ENCODE peak calls at places on chromosomes 1 and 21, in four cellular contexts. One of them, this sample, is unnamed. For H3K9me3 and H3K4me1, the result is how much of the 10 kb centered on the place peaks cover.

GRCh38 chr1:110218739-110219138 is 8.6 kb downstream of the KCNC4 start:
- DNase-seq in uterus: no peak
- DNase-seq in tibial nerve: no peak
- DNase-seq in transverse colon: no peak
- DNase-seq in this sample: no peak

GRCh38 chr1:19473119-19473518 is 12.2 kb downstream of the CAPZB start:
- DNase-seq in tibial nerve: no peak
- DNase-seq in transverse colon: no peak
- DNase-seq in uterus: no peak
- DNase-seq in this sample: no peak

GRCh38 chr1:205665216-205665757 is 15.0 kb downstream of the SLC45A3 start:
- DNase-seq in uterus: no peak
- DNase-seq in transverse colon: no peak
- DNase-seq in tibial nerve: no peak
- DNase-seq in this sample: no peak

GRCh38 chr1:156413310-156414246 is 44.6 kb downstream of the RHBG start:
- DNase-seq in tibial nerve: no peak
- DNase-seq in transverse colon: no peak
- DNase-seq in uterus: no peak
- DNase-seq in this sample: no peak

GRCh38 chr1:108043712-108044111 is 78.7 kb upstream of the VAV3 start:
- DNase-seq in tibial nerve: no peak
- DNase-seq in uterus: no peak
- DNase-seq in transverse colon: no peak
- DNase-seq in this sample: no peak

GRCh38 chr1:167054946-167055630 is 35.1 kb downstream of the GPA33 start:
- DNase-seq in transverse colon: no peak
- DNase-seq in uterus: no peak
- DNase-seq in tibial nerve: no peak
- DNase-seq in this sample: no peak

GRCh38 chr1:227242811-227243682 is 75.2 kb downstream of the CDC42BPA start:
- DNase-seq in tibial nerve: no peak
- DNase-seq in transverse colon: no peak
- DNase-seq in uterus: no peak
- DNase-seq in this sample: no peak

GRCh38 chr1:29739176-29739575 is 502.9 kb downstream of the PTPRU start:
- DNase-seq in tibial nerve: no peak
- DNase-seq in transverse colon: no peak
- DNase-seq in uterus: no peak
- DNase-seq in this sample: no peak

GRCh38 chr1:220887868-220888664 is 8.8 kb downstream of the HLX start:
- DNase-seq in uterus: no peak
- DNase-seq in tibial nerve: no peak
- DNase-seq in transverse colon: no peak
- DNase-seq in this sample: no peak

GRCh38 chr1:228471762-228472398 is 15.3 kb upstream of the RNF187 start:
- DNase-seq in transverse colon: no peak
- DNase-seq in uterus: no peak
- DNase-seq in tibial nerve: no peak
- DNase-seq in this sample: no peak

GRCh38 chr1:2529776-2530500 is at the start of gene HES5:
- DNase-seq in uterus: no peak
- DNase-seq in tibial nerve: no peak
- DNase-seq in transverse colon: peak
- DNase-seq in this sample: no peak

GRCh38 chr1:25255711-25256577 is 8.7 kb upstream of the RSRP1 start:
- DNase-seq in uterus: no peak
- DNase-seq in tibial nerve: no peak
- DNase-seq in transverse colon: no peak
- DNase-seq in this sample: no peak

GRCh38 chr1:31757204-31757679 is 6.9 kb downstream of the ADGRB2 start:
- DNase-seq in uterus: no peak
- DNase-seq in tibial nerve: no peak
- DNase-seq in transverse colon: no peak
- DNase-seq in this sample: no peak

GRCh38 chr1:220908757-220909156 is 29.5 kb downstream of the HLX start:
- DNase-seq in uterus: no peak
- DNase-seq in transverse colon: no peak
- DNase-seq in tibial nerve: no peak
- DNase-seq in this sample: no peak

GRCh38 chr1:245401881-245402598 is 247.3 kb downstream of the KIF26B start:
- DNase-seq in transverse colon: no peak
- DNase-seq in tibial nerve: no peak
- DNase-seq in uterus: no peak
- DNase-seq in this sample: no peak

GRCh38 chr1:162165528-162165927 is 96.0 kb downstream of the NOS1AP start:
- DNase-seq in uterus: no peak
- DNase-seq in transverse colon: no peak
- DNase-seq in tibial nerve: no peak
- DNase-seq in this sample: no peak

GRCh38 chr1:89896105-89896942 is 75.5 kb downstream of the LRRC8D start:
- DNase-seq in uterus: no peak
- DNase-seq in transverse colon: no peak
- DNase-seq in tibial nerve: no peak
- DNase-seq in this sample: no peak

GRCh38 chr1:203153051-203153988 is 22.3 kb downstream of the MYBPH start:
- DNase-seq in transverse colon: no peak
- DNase-seq in uterus: no peak
- DNase-seq in tibial nerve: no peak
- DNase-seq in this sample: no peak

GRCh38 chr1:28775121-28775942 is 36.6 kb upstream of the OPRD1 start:
- DNase-seq in transverse colon: peak
- DNase-seq in tibial nerve: peak
- DNase-seq in uterus: peak
- DNase-seq in this sample: peak

GRCh38 chr1:70411360-70411844 is 334 bp downstream of the CTH start:
- DNase-seq in tibial nerve: no peak
- DNase-seq in uterus: no peak
- DNase-seq in transverse colon: no peak
- DNase-seq in this sample: no peak

GRCh38 chr1:236689713-236690569 is 3.6 kb downstream of the ACTN2 start:
- DNase-seq in transverse colon: no peak
- DNase-seq in tibial nerve: no peak
- DNase-seq in uterus: no peak
- DNase-seq in this sample: no peak

GRCh38 chr21:42460391-42461184 is 35.4 kb downstream of the RSPH1 start:
- DNase-seq in transverse colon: peak
- DNase-seq in uterus: no peak
- DNase-seq in tibial nerve: no peak
- DNase-seq in this sample: no peak

GRCh38 chr1:111227875-111228747 is 598 bp downstream of the CHI3L2 start:
- DNase-seq in uterus: no peak
- DNase-seq in tibial nerve: peak
- DNase-seq in transverse colon: no peak
- DNase-seq in this sample: peak

GRCh38 chr1:8097077-8097799 is 71.1 kb upstream of the ERRFI1 start:
- DNase-seq in tibial nerve: no peak
- DNase-seq in transverse colon: peak
- DNase-seq in uterus: no peak
- DNase-seq in this sample: no peak

GRCh38 chr1:151853411-151853930 is at the start of gene THEM5:
- DNase-seq in transverse colon: no peak
- DNase-seq in tibial nerve: no peak
- DNase-seq in uterus: no peak
- DNase-seq in this sample: no peak

GRCh38 chr1:198829948-198830347 is 191.1 kb downstream of the PTPRC start:
- DNase-seq in uterus: no peak
- DNase-seq in transverse colon: no peak
- DNase-seq in tibial nerve: no peak
- DNase-seq in this sample: no peak

GRCh38 chr21:46608672-46609111 is 3.8 kb upstream of the S100B start:
- DNase-seq in uterus: no peak
- DNase-seq in transverse colon: no peak
- DNase-seq in tibial nerve: no peak
- DNase-seq in this sample: no peak

GRCh38 chr1:156419863-156420208 is 50.8 kb downstream of the RHBG start:
- DNase-seq in uterus: no peak
- DNase-seq in transverse colon: no peak
- DNase-seq in tibial nerve: no peak
- DNase-seq in this sample: no peak

GRCh38 chr1:91874167-91874566 is 11.8 kb downstream of the TGFBR3 start:
- DNase-seq in uterus: no peak
- DNase-seq in transverse colon: no peak
- DNase-seq in tibial nerve: no peak
- DNase-seq in this sample: no peak

GRCh38 chr1:217134857-217135568 is 411.8 kb upstream of the ESRRG start:
- DNase-seq in uterus: no peak
- DNase-seq in transverse colon: no peak
- DNase-seq in tibial nerve: no peak
- DNase-seq in this sample: no peak

GRCh38 chr1:41633764-41634163 is 149.3 kb upstream of the EDN2 start:
- DNase-seq in transverse colon: no peak
- DNase-seq in uterus: no peak
- DNase-seq in tibial nerve: no peak
- DNase-seq in this sample: no peak

GRCh38 chr21:41659791-41660560 is 106.9 kb downstream of the RIPK4 start:
- DNase-seq in tibial nerve: peak
- DNase-seq in uterus: no peak
- DNase-seq in transverse colon: no peak
- DNase-seq in this sample: peak

GRCh38 chr1:220887202-220887867 is 8.1 kb downstream of the HLX start:
- DNase-seq in uterus: no peak
- DNase-seq in transverse colon: no peak
- DNase-seq in tibial nerve: no peak
- DNase-seq in this sample: no peak

GRCh38 chr1:173405758-173406344 is 71.3 kb upstream of the PRDX6 start:
- DNase-seq in uterus: no peak
- DNase-seq in tibial nerve: no peak
- DNase-seq in transverse colon: no peak
- DNase-seq in this sample: no peak

DNA sequence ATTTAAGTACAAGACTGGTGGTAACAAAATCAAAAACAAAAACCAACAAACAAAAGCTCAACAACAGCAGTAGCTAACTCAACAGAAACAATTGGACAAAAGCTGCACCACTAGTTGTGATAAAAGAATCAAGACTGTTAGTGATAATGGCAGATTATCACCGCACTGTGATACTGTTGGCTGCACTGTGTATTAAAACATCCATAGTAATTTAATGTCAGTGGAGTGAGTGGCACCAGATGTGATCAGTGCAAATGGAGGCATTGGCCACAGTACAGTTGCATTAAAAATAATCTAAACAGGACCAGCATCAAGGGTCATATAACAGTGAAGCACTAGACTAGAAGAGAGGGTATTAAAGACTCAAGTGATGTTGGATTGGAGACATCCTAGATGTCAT is 1341.3 kb downstream of the MRPL39 start:
- DNase-seq in tibial nerve: no peak
- DNase-seq in transverse colon: no peak
- DNase-seq in uterus: no peak
- DNase-seq in this sample: no peak
- H3K9me3 ChIP-seq in tibial nerve: under half
- H3K9me3 ChIP-seq in transverse colon: under half
- H3K9me3 ChIP-seq in uterus: under half
- H3K9me3 ChIP-seq in this sample: under half

GRCh38 chr1:154405762-154406571 is 824 bp downstream of the IL6R start:
- DNase-seq in tibial nerve: peak
- DNase-seq in uterus: peak
- DNase-seq in transverse colon: peak
- DNase-seq in this sample: peak
- TF ChIP-seq CTCF in tibial nerve: peak
- TF ChIP-seq CTCF in uterus: peak
- TF ChIP-seq CTCF in transverse colon: peak
- TF ChIP-seq CTCF in this sample: peak

DNA sequence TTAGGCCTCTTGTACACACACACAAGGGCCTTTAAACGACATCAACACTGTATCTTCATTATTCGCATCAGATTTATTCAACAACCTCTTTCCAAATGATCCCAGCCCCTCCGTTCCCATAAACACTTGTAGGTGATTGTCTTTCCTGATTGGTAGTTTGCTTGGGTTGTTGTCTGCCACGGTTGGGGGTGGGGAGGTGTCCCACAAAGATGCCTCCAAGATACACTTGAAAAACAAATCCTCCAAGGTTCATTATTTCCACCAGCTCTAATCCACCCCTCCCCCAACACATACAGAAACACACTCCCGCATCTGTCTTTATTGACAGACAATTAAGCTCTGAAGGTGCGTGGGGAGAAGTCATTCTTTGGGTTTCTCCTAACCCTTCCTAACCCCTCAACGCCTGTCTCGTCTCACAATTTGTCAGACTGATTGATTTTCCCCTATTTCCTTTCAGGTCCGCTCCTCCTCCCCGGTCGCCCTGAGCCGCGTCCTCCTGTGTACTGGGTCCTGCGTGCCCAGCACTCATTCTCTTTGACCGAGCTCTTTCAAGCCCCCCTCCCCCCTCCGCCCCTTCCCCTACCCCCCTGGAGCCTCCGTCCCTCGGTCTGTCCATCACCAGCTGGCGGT is 1.4 kb downstream of the WDR26 start:
- DNase-seq in uterus: no peak
- DNase-seq in transverse colon: peak
- DNase-seq in tibial nerve: peak
- DNase-seq in this sample: peak
- H3K4me1 ChIP-seq in uterus: under half
- H3K4me1 ChIP-seq in transverse colon: under half
- H3K4me1 ChIP-seq in tibial nerve: under half
- H3K4me1 ChIP-seq in this sample: under half

GRCh38 chr1:105914403-105914802 is 1142.1 kb upstream of the PRMT6 start:
- DNase-seq in uterus: no peak
- DNase-seq in transverse colon: no peak
- DNase-seq in tibial nerve: no peak
- DNase-seq in this sample: no peak

DNA sequence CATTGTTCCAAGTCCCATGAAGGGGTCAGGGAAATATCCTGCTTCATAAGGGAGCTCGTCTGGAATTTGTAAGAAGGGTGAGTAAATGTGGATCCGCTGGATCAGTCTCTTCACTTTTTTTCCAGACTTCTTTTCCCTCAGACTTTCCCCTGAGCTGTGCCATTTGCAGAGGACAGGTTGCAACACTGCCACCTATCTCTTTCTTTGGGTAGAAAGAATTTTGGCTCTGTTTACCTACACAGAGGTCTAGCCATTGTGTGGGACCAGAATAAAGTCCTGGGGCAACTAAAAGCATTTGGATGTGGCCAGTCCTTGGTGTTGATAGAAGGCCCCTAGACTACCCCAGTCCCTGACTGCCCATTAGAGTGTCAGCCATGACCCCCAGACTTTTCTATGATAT is 1146.7 kb upstream of the PRMT6 start:
- DNase-seq in tibial nerve: no peak
- DNase-seq in transverse colon: no peak
- DNase-seq in uterus: no peak
- DNase-seq in this sample: no peak
- H3K9me3 ChIP-seq in tibial nerve: under half
- H3K9me3 ChIP-seq in transverse colon: under half
- H3K9me3 ChIP-seq in uterus: under half
- H3K9me3 ChIP-seq in this sample: under half

GRCh38 chr1:219544163-219544846 is 68.6 kb downstream of the ZC3H11B start:
- DNase-seq in tibial nerve: no peak
- DNase-seq in uterus: no peak
- DNase-seq in transverse colon: no peak
- DNase-seq in this sample: no peak
- TF ChIP-seq CTCF in tibial nerve: no peak
- TF ChIP-seq CTCF in uterus: no peak
- TF ChIP-seq CTCF in transverse colon: no peak
- TF ChIP-seq CTCF in this sample: no peak

This sample was measured in tibial artery.